ENCODE peak calls at places on chromosome 18, in six cellular contexts. One of them, this sample, is unnamed. For H3K4me1, the result is how much of the 10 kb centered on the place peaks cover.

GRCh38 chr18:75551071-75551470 is 123.6 kb upstream of the SMIM21 start:
- DNase-seq in neuronal stem cell: no peak
- DNase-seq in H9: no peak
- DNase-seq in H1: no peak
- DNase-seq in IMR-90: no peak
- DNase-seq in mesendoderm: no peak
- DNase-seq in this sample: no peak

GRCh38 chr18:62856294-62856693 is 141.0 kb downstream of the PHLPP1 start:
- DNase-seq in H9: no peak
- DNase-seq in IMR-90: no peak
- DNase-seq in mesendoderm: no peak
- DNase-seq in H1: no peak
- DNase-seq in neuronal stem cell: no peak
- DNase-seq in this sample: no peak

GRCh38 chr18:57837917-57838548 is 34.9 kb upstream of the ATP8B1 start:
- DNase-seq in mesendoderm: no peak
- DNase-seq in IMR-90: peak
- DNase-seq in H9: no peak
- DNase-seq in H1: no peak
- DNase-seq in neuronal stem cell: no peak
- DNase-seq in this sample: no peak

GRCh38 chr18:45166341-45167108 is 448.8 kb upstream of the SLC14A2 start:
- DNase-seq in IMR-90: peak
- DNase-seq in H9: no peak
- DNase-seq in neuronal stem cell: no peak
- DNase-seq in H1: no peak
- DNase-seq in mesendoderm: no peak
- DNase-seq in this sample: peak

GRCh38 chr18:23069481-23069880 is 65.8 kb upstream of the CABLES1 start:
- DNase-seq in neuronal stem cell: no peak
- DNase-seq in IMR-90: no peak
- DNase-seq in H9: no peak
- DNase-seq in mesendoderm: no peak
- DNase-seq in H1: no peak
- DNase-seq in this sample: no peak

GRCh38 chr18:1559563-1559962 is 654.9 kb downstream of the ADCYAP1 start:
- DNase-seq in IMR-90: no peak
- DNase-seq in mesendoderm: peak
- DNase-seq in H9: peak
- DNase-seq in neuronal stem cell: no peak
- DNase-seq in H1: no peak
- DNase-seq in this sample: no peak

GRCh38 chr18:49479381-49480137 is 7.5 kb downstream of the C18orf32 start:
- DNase-seq in H1: no peak
- DNase-seq in IMR-90: no peak
- DNase-seq in H9: no peak
- DNase-seq in mesendoderm: no peak
- DNase-seq in neuronal stem cell: no peak
- DNase-seq in this sample: no peak

GRCh38 chr18:61554117-61554776 is 221.0 kb downstream of the CDH20 start:
- DNase-seq in H1: no peak
- DNase-seq in IMR-90: no peak
- DNase-seq in neuronal stem cell: no peak
- DNase-seq in H9: no peak
- DNase-seq in mesendoderm: no peak
- DNase-seq in this sample: no peak

GRCh38 chr18:47912794-47913594 is 17.5 kb downstream of the SMAD2 start:
- DNase-seq in neuronal stem cell: no peak
- DNase-seq in IMR-90: no peak
- DNase-seq in mesendoderm: no peak
- DNase-seq in H9: no peak
- DNase-seq in H1: no peak
- DNase-seq in this sample: peak

GRCh38 chr18:76620326-76620813 is 125.3 kb upstream of the ZNF516 start:
- DNase-seq in IMR-90: peak
- DNase-seq in H9: peak
- DNase-seq in mesendoderm: peak
- DNase-seq in neuronal stem cell: peak
- DNase-seq in H1: no peak
- DNase-seq in this sample: peak

GRCh38 chr18:31658670-31659573 is 25.5 kb downstream of the B4GALT6 start:
- DNase-seq in mesendoderm: no peak
- DNase-seq in H1: no peak
- DNase-seq in neuronal stem cell: no peak
- DNase-seq in H9: no peak
- DNase-seq in IMR-90: no peak
- DNase-seq in this sample: peak

GRCh38 chr18:66682855-66683322 is 79.0 kb upstream of the CDH19 start:
- DNase-seq in IMR-90: no peak
- DNase-seq in neuronal stem cell: peak
- DNase-seq in H1: no peak
- DNase-seq in H9: no peak
- DNase-seq in mesendoderm: peak
- DNase-seq in this sample: peak

GRCh38 chr18:46466236-46467160 is 190.5 kb downstream of the LOXHD1 start:
- DNase-seq in H1: no peak
- DNase-seq in neuronal stem cell: peak
- DNase-seq in mesendoderm: peak
- DNase-seq in IMR-90: no peak
- DNase-seq in H9: peak
- DNase-seq in this sample: no peak

GRCh38 chr18:9348766-9349165 is 14.2 kb downstream of the TWSG1 start:
- DNase-seq in IMR-90: peak
- DNase-seq in mesendoderm: no peak
- DNase-seq in neuronal stem cell: no peak
- DNase-seq in H9: no peak
- DNase-seq in H1: no peak
- DNase-seq in this sample: peak

GRCh38 chr18:77658309-77658681 is 408.6 kb downstream of the GALR1 start:
- DNase-seq in mesendoderm: no peak
- DNase-seq in neuronal stem cell: no peak
- DNase-seq in IMR-90: no peak
- DNase-seq in H9: no peak
- DNase-seq in H1: no peak
- DNase-seq in this sample: no peak

GRCh38 chr18:45910405-45911023 is 56.6 kb downstream of the EPG5 start:
- DNase-seq in H1: peak
- DNase-seq in mesendoderm: peak
- DNase-seq in IMR-90: peak
- DNase-seq in H9: peak
- DNase-seq in neuronal stem cell: peak
- DNase-seq in this sample: peak

GRCh38 chr18:57210711-57211411 is 64.0 kb downstream of the BOD1L2 start:
- DNase-seq in IMR-90: no peak
- DNase-seq in neuronal stem cell: no peak
- DNase-seq in H9: no peak
- DNase-seq in H1: no peak
- DNase-seq in mesendoderm: peak
- DNase-seq in this sample: no peak

GRCh38 chr18:48428494-48429177 is 19.5 kb upstream of the ZBTB7C start:
- DNase-seq in H1: no peak
- DNase-seq in H9: no peak
- DNase-seq in IMR-90: no peak
- DNase-seq in mesendoderm: no peak
- DNase-seq in neuronal stem cell: no peak
- DNase-seq in this sample: peak

GRCh38 chr18:37160038-37160745 is 331.3 kb downstream of the KIAA1328 start:
- DNase-seq in H1: no peak
- DNase-seq in mesendoderm: no peak
- DNase-seq in IMR-90: no peak
- DNase-seq in neuronal stem cell: no peak
- DNase-seq in H9: no peak
- DNase-seq in this sample: no peak
- H3K4me2 ChIP-seq in H1: peak
- H3K4me2 ChIP-seq in mesendoderm: no peak
- H3K4me2 ChIP-seq in IMR-90: no peak
- H3K4me2 ChIP-seq in neuronal stem cell: no peak
- H3K4me2 ChIP-seq in H9: no peak
- H3K4me2 ChIP-seq in this sample: no peak

GRCh38 chr18:26686532-26686931 is 138.2 kb upstream of the KCTD1 start:
- DNase-seq in H1: no peak
- DNase-seq in IMR-90: no peak
- DNase-seq in H9: no peak
- DNase-seq in neuronal stem cell: no peak
- DNase-seq in mesendoderm: no peak
- DNase-seq in this sample: no peak
- H3K4me1 ChIP-seq in H1: under half
- H3K4me1 ChIP-seq in IMR-90: under half
- H3K4me1 ChIP-seq in H9: under half
- H3K4me1 ChIP-seq in neuronal stem cell: under half
- H3K4me1 ChIP-seq in mesendoderm: under half
- H3K4me1 ChIP-seq in this sample: under half

GRCh38 chr18:7516505-7517117 is 50.5 kb upstream of the PTPRM start:
- DNase-seq in H9: no peak
- DNase-seq in neuronal stem cell: no peak
- DNase-seq in IMR-90: no peak
- DNase-seq in mesendoderm: no peak
- DNase-seq in H1: no peak
- DNase-seq in this sample: no peak
- H2BK15ac ChIP-seq in H9: no peak
- H2BK15ac ChIP-seq in neuronal stem cell: no peak
- H2BK15ac ChIP-seq in IMR-90: no peak
- H2BK15ac ChIP-seq in mesendoderm: no peak
- H2BK15ac ChIP-seq in H1: peak
- H2BK15ac ChIP-seq in this sample: no peak

DNA sequence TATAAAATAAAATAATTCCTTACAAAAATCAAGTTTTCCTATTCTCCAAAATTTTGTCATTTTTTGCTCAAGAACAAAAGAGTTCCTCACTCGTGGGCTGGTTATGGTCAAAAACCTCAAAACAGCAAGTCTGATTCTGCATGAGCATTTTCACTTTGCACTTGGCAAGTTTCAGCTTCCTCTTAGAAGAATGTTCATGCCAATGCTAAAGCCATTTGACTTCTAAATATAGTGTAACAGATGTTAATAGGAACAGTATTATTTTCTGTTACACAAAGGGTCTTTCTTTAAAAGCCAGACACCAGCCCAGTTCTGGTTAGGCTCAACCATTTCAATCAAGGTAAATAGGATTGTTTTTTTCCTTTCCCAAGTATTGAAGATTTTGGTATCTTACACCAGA is 261.3 kb upstream of the CCDC68 start:
- DNase-seq in H1: no peak
- DNase-seq in neuronal stem cell: no peak
- DNase-seq in H9: no peak
- DNase-seq in mesendoderm: no peak
- DNase-seq in IMR-90: no peak
- DNase-seq in this sample: no peak
- H3K4me2 ChIP-seq in H1: no peak
- H3K4me2 ChIP-seq in neuronal stem cell: no peak
- H3K4me2 ChIP-seq in H9: no peak
- H3K4me2 ChIP-seq in mesendoderm: no peak
- H3K4me2 ChIP-seq in IMR-90: no peak
- H3K4me2 ChIP-seq in this sample: no peak